ENCODE peak calls at places on chromosomes 2 and 18, in eight cellular contexts. Q is HepG2, Y is K562, S is breast epithelium, O is endothelial cell of umbilical vein, C is Panc1, B is stomach, I is spleen. R is an unnamed sample. For H3K4me1, the result is how much of the 10 kb centered on the place peaks cover.

GRCh38 chr18:10907749-10908148 is 241.6 kb downstream of the PIEZO2 start:
- DNase-seq in Q (no peak), B (no peak), Y (no peak), O (no peak), C (no peak), S (no peak), I (no peak), R (no peak)

GRCh38 chr2:221402072-221402471 is 170.0 kb downstream of the EPHA4 start:
- DNase-seq in S (no peak), C (no peak), B (no peak), I (no peak), Y (no peak), O (no peak), Q (no peak), R (no peak)

GRCh38 chr2:171529914-171530313 is 7.6 kb downstream of the CYBRD1 start:
- DNase-seq in Y (peak), S (no peak), I (no peak), C (no peak), O (no peak), Q (no peak), B (no peak), R (no peak)

GRCh38 chr2:185473838-185474237 is 264.8 kb upstream of the FSIP2 start:
- DNase-seq in S (no peak), I (no peak), Q (no peak), C (no peak), B (no peak), Y (no peak), O (no peak), R (no peak)

GRCh38 chr18:36352384-36352783 is 54.9 kb downstream of the FHOD3 start:
- DNase-seq in I (no peak), S (no peak), B (no peak), Y (no peak), Q (no peak), O (no peak), C (no peak), R (no peak)

GRCh38 chr2:161230959-161231358 is 70.7 kb downstream of the TANK start:
- DNase-seq in S (no peak), Y (no peak), B (no peak), C (no peak), O (no peak), Q (no peak), I (no peak), R (no peak)

GRCh38 chr2:135998842-135999241 is 13.4 kb upstream of the DARS1 start:
- DNase-seq in I (no peak), Q (no peak), C (no peak), O (no peak), Y (no peak), B (no peak), S (no peak), R (no peak)

GRCh38 chr2:199348871-199349270 is 108.9 kb downstream of the SATB2 start:
- DNase-seq in O (no peak), I (no peak), Q (no peak), C (no peak), B (no peak), S (no peak), Y (no peak), R (no peak)

GRCh38 chr2:107362973-107363372 is 463.7 kb upstream of the RGPD4 start:
- DNase-seq in Y (no peak), C (no peak), S (no peak), O (no peak), Q (no peak), B (no peak), I (no peak), R (no peak)

GRCh38 chr2:101638156-101638809 is 59.2 kb upstream of the MAP4K4 start:
- DNase-seq in S (no peak), O (no peak), Y (no peak), Q (no peak), B (no peak), C (no peak), I (no peak), R (no peak)

GRCh38 chr2:232874677-232875223 is 4.7 kb downstream of the SNORC start:
- DNase-seq in S (peak), Q (no peak), B (no peak), C (no peak), Y (no peak), O (no peak), I (no peak), R (peak)

GRCh38 chr2:124908411-124908810 is 883.3 kb downstream of the CNTNAP5 start:
- DNase-seq in S (no peak), O (no peak), Q (no peak), B (no peak), Y (no peak), I (no peak), C (no peak), R (no peak)

GRCh38 chr2:217858519-217859466 is 144.0 kb downstream of the TNS1 start:
- DNase-seq in S (no peak), Q (peak), Y (peak), B (peak), C (no peak), I (peak), O (peak), R (peak)
- TF ChIP-seq POLR2AphosphoS5 in S (no peak), Q (no peak), Y (no peak), B (no peak), C (no peak), I (no peak), O (no peak), R (peak)

GRCh38 chr18:46702399-46702798 is 45.4 kb upstream of the LOXHD1 start:
- DNase-seq in Q (no peak), S (no peak), I (no peak), C (no peak), Y (no peak), B (no peak), O (no peak), R (no peak)

GRCh38 chr18:46696702-46697101 is 39.7 kb upstream of the LOXHD1 start:
- DNase-seq in B (no peak), S (no peak), C (no peak), Y (no peak), O (no peak), Q (no peak), I (no peak), R (no peak)

GRCh38 chr18:46704189-46704588 is 47.2 kb upstream of the LOXHD1 start:
- DNase-seq in O (no peak), Q (no peak), S (no peak), I (no peak), B (no peak), Y (no peak), C (no peak), R (no peak)

GRCh38 chr18:46696268-46696667 is 39.2 kb upstream of the LOXHD1 start:
- DNase-seq in O (no peak), S (no peak), I (no peak), C (no peak), Y (no peak), Q (no peak), B (peak), R (no peak)

GRCh38 chr18:46700026-46700425 is 43.0 kb upstream of the LOXHD1 start:
- DNase-seq in S (no peak), I (no peak), O (no peak), C (no peak), Y (no peak), Q (no peak), B (no peak), R (no peak)
- H3K4me3 ChIP-seq in S (no peak), I (no peak), O (no peak), C (no peak), Y (no peak), Q (no peak), B (no peak), R (no peak)

GRCh38 chr2:238290715-238291549 is 2.5 kb upstream of the PER2 start:
- DNase-seq in Q (no peak), B (peak), O (no peak), Y (no peak), S (no peak), C (no peak), I (peak), R (peak)
- H3K4me1 ChIP-seq in Q (half or more), B (under half), O (under half), Y (under half), S (under half), C (under half), I (under half), R (under half)

DNA sequence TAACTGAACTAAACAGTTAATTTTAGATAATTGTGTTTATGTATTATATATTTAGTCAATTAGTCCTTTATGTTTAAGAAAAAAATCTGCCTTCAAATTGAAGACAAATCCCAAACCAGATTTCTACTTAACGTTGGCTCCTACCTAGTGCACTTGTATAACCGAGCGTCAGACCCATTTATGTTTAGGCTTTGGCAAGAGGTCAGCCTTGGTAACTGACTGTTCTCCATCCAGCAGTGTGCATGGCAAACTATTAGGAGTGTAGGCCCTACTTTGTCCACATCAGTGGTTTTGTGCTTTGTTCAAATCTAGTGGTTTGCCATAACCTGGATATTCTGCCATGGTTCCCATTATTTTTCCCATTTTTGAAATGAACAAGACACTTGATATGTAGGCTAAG is 114.8 kb downstream of the MIB1 start:
- DNase-seq in O (no peak), C (no peak), I (no peak), S (no peak), Q (no peak), Y (no peak), B (no peak), R (no peak)
- TF ChIP-seq POLR2AphosphoS5 in O (no peak), C (no peak), I (no peak), S (no peak), Q (no peak), Y (no peak), B (no peak), R (no peak)

GRCh38 chr2:68764781-68765385 is 30.3 kb downstream of the ARHGAP25 start:
- DNase-seq in Q (no peak), S (no peak), I (no peak), B (no peak), O (no peak), Y (no peak), C (no peak), R (no peak)
- H3K4me3 ChIP-seq in Q (no peak), S (no peak), I (no peak), B (peak), O (no peak), Y (no peak), C (peak), R (no peak)

GRCh38 chr2:120913972-120914838 is 178.5 kb downstream of the GLI2 start:
- DNase-seq in O (no peak), C (no peak), B (no peak), Y (no peak), I (no peak), S (no peak), Q (no peak), R (no peak)
- H3K4me1 ChIP-seq in O (under half), C (under half), B (under half), Y (under half), I (under half), S (under half), Q (under half), R (under half)

GRCh38 chr18:62658028-62658427 is 57.3 kb upstream of the PHLPP1 start:
- DNase-seq in O (no peak), B (no peak), S (no peak), C (no peak), I (no peak), Y (peak), Q (no peak), R (no peak)
- TF ChIP-seq POLR2AphosphoS5 in O (no peak), B (no peak), S (no peak), C (no peak), I (no peak), Y (no peak), Q (no peak), R (no peak)

GRCh38 chr2:110105183-110105582 is 10.4 kb downstream of the MALL start:
- DNase-seq in I (no peak), S (no peak), O (no peak), Y (no peak), Q (no peak), B (no peak), C (no peak), R (no peak)

GRCh38 chr2:110106642-110107041 is 9.0 kb downstream of the MALL start:
- DNase-seq in S (no peak), Q (no peak), Y (no peak), I (no peak), B (peak), O (peak), C (no peak), R (no peak)

GRCh38 chr2:110104025-110104771 is 11.4 kb downstream of the MALL start:
- DNase-seq in Y (no peak), B (no peak), O (no peak), I (no peak), S (no peak), Q (no peak), C (no peak), R (no peak)

GRCh38 chr2:110105608-110106467 is 9.8 kb downstream of the MALL start:
- DNase-seq in O (peak), B (no peak), S (no peak), C (no peak), Q (peak), I (no peak), Y (no peak), R (no peak)

GRCh38 chr2:110107092-110108079 is 8.2 kb downstream of the MALL start:
- DNase-seq in O (no peak), C (no peak), S (no peak), Q (no peak), Y (no peak), I (no peak), B (no peak), R (no peak)
- H3K4me3 ChIP-seq in O (no peak), C (peak), S (no peak), Q (no peak), Y (no peak), I (no peak), B (no peak), R (no peak)